ENCODE peak calls at places on chromosomes 16 and 17, in nine cellular contexts. S is NCI-H1105 treated with DMSO at 0.1 percent for 48 hours; M is SW 1271; R is heart right ventricle; X is amniotic stem cell; O is fibroblast of mammary gland; K is GM12865; J is progenitor cell of endocrine pancreas; Y is stimulated activated CD4-positive, alpha-beta T cell treated with anti-CD3 and anti-CD28 coated beads, Interleukin-15, amount 100 ng/mL, for 48 hours. N is an unnamed sample.

GRCh38 chr17:78884148-78884870 is 18.7 kb downstream of the CEP295NL start:
- DNase-seq in Y (no peak), O (peak; percentile 40), J (no peak), S (no peak), R (no peak), M (no peak), X (no peak), K (no peak), N (no peak)

GRCh38 chr16:85369741-85370528 is 243.2 kb upstream of the GSE1 start:
- DNase-seq in X (no peak), O (peak; percentile 32), S (no peak), K (peak; percentile 29), J (peak; percentile 65), M (no peak), Y (peak; percentile 12), R (peak; percentile 56), N (no peak)

GRCh38 chr16:69204106-69204655 is 17.2 kb downstream of the SNTB2 start:
- DNase-seq in M (no peak), X (no peak), Y (no peak), R (no peak), O (no peak), S (no peak), J (no peak), K (no peak), N (no peak)

GRCh38 chr17:47310186-47310733 is 13.5 kb upstream of the EFCAB13 start:
- DNase-seq in K (no peak), R (no peak), X (no peak), S (no peak), O (no peak), M (no peak), Y (no peak), J (no peak), N (no peak)

GRCh38 chr16:50400312-50400966 is 31.7 kb upstream of the BRD7 start:
- DNase-seq in O (no peak), M (no peak), Y (no peak), K (no peak), R (no peak), X (no peak), J (no peak), S (no peak), N (no peak)

GRCh38 chr17:6666557-6666956 is 15.0 kb downstream of the C17orf100 start:
- DNase-seq in R (no peak), X (no peak), M (no peak), S (no peak), Y (no peak), O (no peak), K (no peak), J (no peak), N (no peak)

GRCh38 chr17:77727216-77727615 is 231.3 kb upstream of the TNRC6C start:
- DNase-seq in J (no peak), O (no peak), R (no peak), M (no peak), Y (no peak), K (no peak), X (no peak), S (no peak), N (no peak)

GRCh38 chr17:73465851-73466250 is 154.1 kb upstream of the CDC42EP4 start:
- DNase-seq in J (no peak), O (no peak), S (no peak), R (no peak), Y (no peak), M (no peak), K (no peak), X (no peak), N (no peak)

GRCh38 chr17:61736438-61736837 is 126.9 kb downstream of the BRIP1 start:
- DNase-seq in S (no peak), K (no peak), X (no peak), O (no peak), R (no peak), M (no peak), J (no peak), Y (no peak), N (no peak)

GRCh38 chr16:17411263-17411662 is 59.5 kb downstream of the XYLT1 start:
- DNase-seq in M (no peak), S (no peak), X (no peak), Y (no peak), K (no peak), O (no peak), R (no peak), J (no peak), N (no peak)

GRCh38 chr17:71438631-71439146 is 682.1 kb upstream of the SOX9 start:
- DNase-seq in J (no peak), Y (no peak), X (peak; percentile 86), R (no peak), M (peak; percentile 91), O (peak; percentile 94), K (no peak), S (peak; percentile 52), N (peak; percentile 16)

GRCh38 chr16:58197314-58198012 is 443 bp downstream of the CSNK2A2 start:
- DNase-seq in J (no peak), Y (no peak), M (no peak), S (no peak), O (no peak), R (peak; percentile 15), X (no peak), K (peak; percentile 9), N (no peak)

GRCh38 chr16:60225541-60225940 is 1491.4 kb upstream of the GOT2 start:
- DNase-seq in M (no peak), R (no peak), S (no peak), J (no peak), X (no peak), K (no peak), O (no peak), Y (no peak), N (no peak)

GRCh38 chr16:23278031-23278430 is 24.1 kb upstream of the SCNN1B start:
- DNase-seq in S (no peak), J (no peak), K (no peak), O (no peak), R (no peak), M (no peak), Y (no peak), X (no peak), N (no peak)

GRCh38 chr17:59762022-59762825 is 54.8 kb downstream of the VMP1 start:
- DNase-seq in M (peak; percentile 45), S (no peak), R (no peak), X (no peak), K (peak; percentile 24), Y (no peak), O (peak; percentile 91), J (no peak), N (no peak)

GRCh38 chr17:31834448-31834847 is 24.6 kb downstream of the COPRS start:
- DNase-seq in K (peak; percentile 78), X (no peak), M (no peak), J (no peak), S (no peak), Y (no peak), O (no peak), R (no peak), N (no peak)

GRCh38 chr16:81599034-81599744 is 154.6 kb downstream of the CMIP start:
- DNase-seq in X (no peak), O (no peak), R (no peak), Y (no peak), J (no peak), S (peak; percentile 62), K (no peak), M (no peak), N (no peak)

GRCh38 chr17:27326051-27326450 is 32.1 kb downstream of the WSB1 start:
- DNase-seq in S (no peak), M (no peak), R (no peak), J (no peak), O (no peak), K (no peak), X (no peak), Y (no peak), N (no peak)

GRCh38 chr17:8016632-8017424 is 14.4 kb downstream of the GUCY2D start:
- DNase-seq in X (no peak), S (peak; percentile 73), R (no peak), O (peak; percentile 46), K (peak; percentile 41), Y (peak; percentile 19), J (peak; percentile 41), M (no peak), N (no peak)

GRCh38 chr17:10629706-10630105 is 27.4 kb downstream of the MYH3 start:
- DNase-seq in O (no peak), Y (no peak), K (no peak), S (no peak), M (no peak), R (no peak), X (no peak), J (no peak), N (no peak)

GRCh38 chr16:57485916-57486857 is at the start of gene DOK4:
- DNase-seq in R (peak; percentile 87), J (peak; percentile 75), X (peak; percentile 67), S (peak; percentile 40), M (peak; percentile 23), K (peak; percentile 74), Y (peak; percentile 62), O (peak; percentile 56), N (no peak)

GRCh38 chr16:57686577-57686976 is 8.0 kb upstream of the DRC7 start:
- DNase-seq in Y (no peak), M (no peak), J (no peak), K (no peak), R (no peak), X (no peak), O (no peak), S (no peak), N (no peak)

GRCh38 chr16:69566437-69567030 is 768 bp downstream of the NFAT5 start:
- DNase-seq in R (peak; percentile 58), Y (no peak), O (peak; percentile 72), M (peak; percentile 73), J (peak; percentile 19), X (no peak), S (no peak), K (peak; percentile 66), N (no peak)

GRCh38 chr16:1296688-1297412 is 12.6 kb upstream of the UBE2I start:
- DNase-seq in O (peak; percentile 78), S (no peak), Y (no peak), R (no peak), J (no peak), K (no peak), X (peak; percentile 22), M (peak; percentile 76), N (no peak)

GRCh38 chr16:75566889-75567255 is 693 bp downstream of the GABARAPL2 start:
- DNase-seq in X (no peak), J (no peak), Y (no peak), O (no peak), S (no peak), K (peak; percentile 39), R (no peak), M (no peak), N (no peak)

GRCh38 chr17:58556833-58557250 is 42.4 kb upstream of the MTMR4 start:
- DNase-seq in O (no peak), Y (no peak), R (no peak), S (no peak), J (no peak), X (no peak), M (no peak), K (peak; percentile 33), N (no peak)

GRCh38 chr16:84062734-84063640 is 20.4 kb upstream of the SLC38A8 start:
- DNase-seq in Y (peak; percentile 54), R (peak; percentile 81), J (peak; percentile 79), S (peak; percentile 29), K (peak; percentile 41), X (peak; percentile 58), M (peak; percentile 66), O (peak; percentile 76), N (no peak)

GRCh38 chr17:34412534-34412933 is 49.5 kb upstream of the CCL1 start:
- DNase-seq in S (no peak), R (no peak), K (no peak), Y (no peak), O (no peak), M (no peak), X (no peak), J (no peak), N (no peak)

GRCh38 chr17:80870401-80870800 is 121.2 kb upstream of the CHMP6 start:
- DNase-seq in S (no peak), R (no peak), X (no peak), K (no peak), M (no peak), O (no peak), Y (no peak), J (no peak), N (no peak)

GRCh38 chr16:57618306-57619132 is 9.9 kb upstream of the ADGRG1 start:
- DNase-seq in S (no peak), J (no peak), M (no peak), K (no peak), R (no peak), Y (no peak), X (no peak), O (no peak), N (no peak)

GRCh38 chr17:42347198-42347597 is 41.0 kb downstream of the STAT3 start:
- DNase-seq in R (no peak), X (peak; percentile 60), K (no peak), O (peak; percentile 90), Y (no peak), J (no peak), S (no peak), M (peak; percentile 10), N (no peak)

N was measured in GOT3.